ENCODE peak calls at places on chromosomes 7 and 10, in five cellular contexts. One of them, this sample, is unnamed.

GRCh38 chr10:78336402-78336791 is 302.7 kb downstream of the RPS24 start:
- DNase-seq in choroid plexus epithelial cell: peak
- DNase-seq in endothelial cell: peak
- DNase-seq in CD8-positive, alpha-beta T cell: no peak
- DNase-seq in HCT116: no peak
- DNase-seq in this sample: peak

GRCh38 chr7:128838109-128838779 is 8.0 kb downstream of the FLNC start:
- DNase-seq in HCT116: no peak
- DNase-seq in CD8-positive, alpha-beta T cell: no peak
- DNase-seq in endothelial cell: no peak
- DNase-seq in choroid plexus epithelial cell: no peak
- DNase-seq in this sample: no peak

GRCh38 chr7:111029574-111030357 is 61.2 kb upstream of the LRRN3 start:
- DNase-seq in endothelial cell: no peak
- DNase-seq in CD8-positive, alpha-beta T cell: no peak
- DNase-seq in HCT116: no peak
- DNase-seq in choroid plexus epithelial cell: peak
- DNase-seq in this sample: peak

GRCh38 chr10:93280121-93280698 is 201.9 kb downstream of the MYOF start:
- DNase-seq in CD8-positive, alpha-beta T cell: no peak
- DNase-seq in HCT116: no peak
- DNase-seq in endothelial cell: no peak
- DNase-seq in choroid plexus epithelial cell: no peak
- DNase-seq in this sample: no peak

GRCh38 chr7:112143151-112143550 is 63.0 kb downstream of the DOCK4 start:
- DNase-seq in CD8-positive, alpha-beta T cell: no peak
- DNase-seq in HCT116: no peak
- DNase-seq in choroid plexus epithelial cell: no peak
- DNase-seq in endothelial cell: no peak
- DNase-seq in this sample: no peak

GRCh38 chr7:37643876-37644275 is 39.7 kb upstream of the GPR141 start:
- DNase-seq in CD8-positive, alpha-beta T cell: no peak
- DNase-seq in choroid plexus epithelial cell: no peak
- DNase-seq in HCT116: no peak
- DNase-seq in endothelial cell: no peak
- DNase-seq in this sample: no peak

GRCh38 chr7:139451638-139452037 is 31.8 kb downstream of the KLRG2 start:
- DNase-seq in HCT116: no peak
- DNase-seq in choroid plexus epithelial cell: peak
- DNase-seq in endothelial cell: no peak
- DNase-seq in CD8-positive, alpha-beta T cell: no peak
- DNase-seq in this sample: no peak

GRCh38 chr10:89118091-89118490 is 89.0 kb downstream of the CH25H start:
- DNase-seq in CD8-positive, alpha-beta T cell: no peak
- DNase-seq in HCT116: peak
- DNase-seq in endothelial cell: no peak
- DNase-seq in choroid plexus epithelial cell: peak
- DNase-seq in this sample: no peak

GRCh38 chr7:103307487-103308231 is 10.4 kb downstream of the PMPCB start:
- DNase-seq in choroid plexus epithelial cell: no peak
- DNase-seq in CD8-positive, alpha-beta T cell: no peak
- DNase-seq in HCT116: no peak
- DNase-seq in endothelial cell: no peak
- DNase-seq in this sample: no peak

GRCh38 chr10:113493943-113494342 is 58.9 kb upstream of the HABP2 start:
- DNase-seq in HCT116: no peak
- DNase-seq in choroid plexus epithelial cell: no peak
- DNase-seq in CD8-positive, alpha-beta T cell: no peak
- DNase-seq in endothelial cell: no peak
- DNase-seq in this sample: no peak

GRCh38 chr10:37495415-37495814 is 362.0 kb downstream of the ZNF248 start:
- DNase-seq in choroid plexus epithelial cell: no peak
- DNase-seq in HCT116: no peak
- DNase-seq in endothelial cell: no peak
- DNase-seq in CD8-positive, alpha-beta T cell: no peak
- DNase-seq in this sample: no peak
- TF ChIP-seq CTCF in choroid plexus epithelial cell: no peak
- TF ChIP-seq CTCF in HCT116: peak
- TF ChIP-seq CTCF in endothelial cell: peak
- TF ChIP-seq CTCF in CD8-positive, alpha-beta T cell: no peak
- TF ChIP-seq CTCF in this sample: no peak

GRCh38 chr10:133276435-133277201 is at the start of gene ADAM8:
- DNase-seq in endothelial cell: peak
- DNase-seq in HCT116: no peak
- DNase-seq in choroid plexus epithelial cell: no peak
- DNase-seq in CD8-positive, alpha-beta T cell: no peak
- DNase-seq in this sample: no peak

GRCh38 chr10:133274751-133275682 is 1.7 kb downstream of the ADAM8 start:
- DNase-seq in HCT116: no peak
- DNase-seq in CD8-positive, alpha-beta T cell: peak
- DNase-seq in endothelial cell: no peak
- DNase-seq in choroid plexus epithelial cell: no peak
- DNase-seq in this sample: no peak

GRCh38 chr10:133277277-133277992 is 767 bp upstream of the ADAM8 start:
- DNase-seq in choroid plexus epithelial cell: no peak
- DNase-seq in HCT116: no peak
- DNase-seq in CD8-positive, alpha-beta T cell: no peak
- DNase-seq in endothelial cell: no peak
- DNase-seq in this sample: no peak

GRCh38 chr10:133276100-133276434 is 601 bp downstream of the ADAM8 start:
- DNase-seq in endothelial cell: no peak
- DNase-seq in choroid plexus epithelial cell: no peak
- DNase-seq in HCT116: no peak
- DNase-seq in CD8-positive, alpha-beta T cell: no peak
- DNase-seq in this sample: no peak

GRCh38 chr10:133275683-133276092 is 980 bp downstream of the ADAM8 start:
- DNase-seq in CD8-positive, alpha-beta T cell: no peak
- DNase-seq in endothelial cell: no peak
- DNase-seq in choroid plexus epithelial cell: no peak
- DNase-seq in HCT116: no peak
- DNase-seq in this sample: no peak
- TF ChIP-seq CTCF in CD8-positive, alpha-beta T cell: no peak
- TF ChIP-seq CTCF in endothelial cell: no peak
- TF ChIP-seq CTCF in choroid plexus epithelial cell: no peak
- TF ChIP-seq CTCF in HCT116: no peak
- TF ChIP-seq CTCF in this sample: no peak

DNA sequence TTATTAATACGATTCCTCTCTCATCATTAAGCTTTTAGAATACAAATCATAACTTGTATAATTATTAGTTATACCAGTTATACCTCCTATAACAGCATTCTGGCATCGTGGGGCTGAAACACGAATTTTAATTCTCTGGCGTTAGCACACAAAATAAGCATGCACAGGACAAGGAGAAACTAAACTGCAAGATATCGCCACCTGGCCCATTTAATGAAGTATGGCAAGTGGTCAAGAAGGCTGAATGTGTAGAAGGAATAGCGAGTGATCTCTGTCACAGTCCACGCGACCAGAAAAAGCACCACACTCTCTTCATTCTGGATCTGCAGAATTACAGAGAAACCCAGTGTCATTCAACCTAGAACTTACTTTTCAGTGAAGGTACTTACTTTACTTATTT is 18.1 kb downstream of the HACD1 start:
- DNase-seq in endothelial cell: peak
- DNase-seq in choroid plexus epithelial cell: peak
- DNase-seq in CD8-positive, alpha-beta T cell: no peak
- DNase-seq in HCT116: peak
- DNase-seq in this sample: peak
- TF ChIP-seq CTCF in endothelial cell: no peak
- TF ChIP-seq CTCF in choroid plexus epithelial cell: peak
- TF ChIP-seq CTCF in CD8-positive, alpha-beta T cell: no peak
- TF ChIP-seq CTCF in HCT116: peak
- TF ChIP-seq CTCF in this sample: peak

GRCh38 chr10:62248465-62248864 is 20.2 kb downstream of the RTKN2 start:
- DNase-seq in CD8-positive, alpha-beta T cell: no peak
- DNase-seq in choroid plexus epithelial cell: peak
- DNase-seq in HCT116: no peak
- DNase-seq in endothelial cell: no peak
- DNase-seq in this sample: no peak
- TF ChIP-seq CTCF in CD8-positive, alpha-beta T cell: peak
- TF ChIP-seq CTCF in choroid plexus epithelial cell: peak
- TF ChIP-seq CTCF in HCT116: peak
- TF ChIP-seq CTCF in endothelial cell: no peak
- TF ChIP-seq CTCF in this sample: peak

GRCh38 chr7:142125576-142125975 is 14.1 kb downstream of the MGAM2 start:
- DNase-seq in HCT116: no peak
- DNase-seq in CD8-positive, alpha-beta T cell: no peak
- DNase-seq in endothelial cell: no peak
- DNase-seq in choroid plexus epithelial cell: no peak
- DNase-seq in this sample: no peak
- TF ChIP-seq CTCF in HCT116: no peak
- TF ChIP-seq CTCF in CD8-positive, alpha-beta T cell: no peak
- TF ChIP-seq CTCF in endothelial cell: no peak
- TF ChIP-seq CTCF in choroid plexus epithelial cell: no peak
- TF ChIP-seq CTCF in this sample: no peak

GRCh38 chr7:17062433-17063383 is 180.9 kb upstream of the AGR3 start:
- DNase-seq in choroid plexus epithelial cell: peak
- DNase-seq in endothelial cell: no peak
- DNase-seq in HCT116: no peak
- DNase-seq in CD8-positive, alpha-beta T cell: no peak
- DNase-seq in this sample: no peak
- TF ChIP-seq CTCF in choroid plexus epithelial cell: peak
- TF ChIP-seq CTCF in endothelial cell: peak
- TF ChIP-seq CTCF in HCT116: no peak
- TF ChIP-seq CTCF in CD8-positive, alpha-beta T cell: no peak
- TF ChIP-seq CTCF in this sample: no peak

GRCh38 chr10:80530251-80530650 is 7.5 kb upstream of the SH2D4B start:
- DNase-seq in endothelial cell: no peak
- DNase-seq in HCT116: peak
- DNase-seq in choroid plexus epithelial cell: peak
- DNase-seq in CD8-positive, alpha-beta T cell: no peak
- DNase-seq in this sample: no peak
- TF ChIP-seq CTCF in endothelial cell: no peak
- TF ChIP-seq CTCF in HCT116: peak
- TF ChIP-seq CTCF in choroid plexus epithelial cell: peak
- TF ChIP-seq CTCF in CD8-positive, alpha-beta T cell: peak
- TF ChIP-seq CTCF in this sample: peak

DNA sequence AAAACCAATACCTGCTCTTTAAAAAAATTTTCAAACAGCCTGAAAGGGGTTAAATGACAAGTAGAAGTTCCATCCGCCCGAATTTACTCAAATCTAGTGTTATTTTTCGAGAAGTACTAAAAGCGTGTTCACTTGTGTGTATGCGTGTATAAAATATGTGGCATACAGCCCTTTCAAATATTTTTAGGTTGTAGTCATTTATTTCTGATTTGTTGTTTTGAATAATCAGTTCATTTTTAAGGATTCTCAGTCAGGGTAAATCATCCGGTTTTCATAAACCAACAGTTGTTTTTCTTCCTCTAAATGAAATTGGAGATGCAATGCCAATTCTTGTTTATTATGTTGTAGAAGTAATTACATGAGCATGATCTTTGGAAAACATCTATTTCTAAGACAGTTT is 6.9 kb upstream of the SUN1 start:
- DNase-seq in CD8-positive, alpha-beta T cell: no peak
- DNase-seq in choroid plexus epithelial cell: peak
- DNase-seq in HCT116: no peak
- DNase-seq in endothelial cell: no peak
- DNase-seq in this sample: no peak
- TF ChIP-seq CTCF in CD8-positive, alpha-beta T cell: no peak
- TF ChIP-seq CTCF in choroid plexus epithelial cell: no peak
- TF ChIP-seq CTCF in HCT116: no peak
- TF ChIP-seq CTCF in endothelial cell: no peak
- TF ChIP-seq CTCF in this sample: no peak

GRCh38 chr10:73871915-73872710 is 2.2 kb downstream of the CAMK2G start:
- DNase-seq in endothelial cell: no peak
- DNase-seq in HCT116: no peak
- DNase-seq in choroid plexus epithelial cell: peak
- DNase-seq in CD8-positive, alpha-beta T cell: no peak
- DNase-seq in this sample: no peak
- TF ChIP-seq CTCF in endothelial cell: no peak
- TF ChIP-seq CTCF in HCT116: no peak
- TF ChIP-seq CTCF in choroid plexus epithelial cell: peak
- TF ChIP-seq CTCF in CD8-positive, alpha-beta T cell: no peak
- TF ChIP-seq CTCF in this sample: peak

GRCh38 chr10:14736600-14737081 is 38.1 kb downstream of the FAM107B start:
- DNase-seq in HCT116: no peak
- DNase-seq in CD8-positive, alpha-beta T cell: no peak
- DNase-seq in choroid plexus epithelial cell: peak
- DNase-seq in endothelial cell: no peak
- DNase-seq in this sample: no peak
- TF ChIP-seq CTCF in HCT116: no peak
- TF ChIP-seq CTCF in CD8-positive, alpha-beta T cell: no peak
- TF ChIP-seq CTCF in choroid plexus epithelial cell: no peak
- TF ChIP-seq CTCF in endothelial cell: no peak
- TF ChIP-seq CTCF in this sample: no peak